ENCODE peak calls at places on chromosomes 5 and 9, in seven cellular contexts. One of them, this sample, is unnamed.

GRCh38 chr5:96125335-96125891 is 163.8 kb upstream of the ELL2 start:
- DNase-seq in progenitor cell of endocrine pancreas: no peak
- DNase-seq in body of pancreas: no peak
- DNase-seq in HT-29: no peak
- DNase-seq in neuronal stem cell: no peak
- DNase-seq in fibroblast of the aortic adventitia: peak; percentile 70
- DNase-seq in GM12865: no peak
- DNase-seq in this sample: no peak

GRCh38 chr5:9782806-9783560 is 152.8 kb upstream of the TAS2R1 start:
- DNase-seq in progenitor cell of endocrine pancreas: no peak
- DNase-seq in HT-29: no peak
- DNase-seq in fibroblast of the aortic adventitia: peak; percentile 67
- DNase-seq in GM12865: no peak
- DNase-seq in body of pancreas: no peak
- DNase-seq in neuronal stem cell: no peak
- DNase-seq in this sample: no peak

GRCh38 chr9:88994820-88995180 is 3.5 kb downstream of the S1PR3 start:
- DNase-seq in HT-29: no peak
- DNase-seq in body of pancreas: no peak
- DNase-seq in progenitor cell of endocrine pancreas: no peak
- DNase-seq in neuronal stem cell: no peak
- DNase-seq in GM12865: no peak
- DNase-seq in fibroblast of the aortic adventitia: peak; percentile 77
- DNase-seq in this sample: no peak

GRCh38 chr9:133640580-133641395 is 4.6 kb downstream of the DBH start:
- DNase-seq in GM12865: no peak
- DNase-seq in neuronal stem cell: no peak
- DNase-seq in HT-29: no peak
- DNase-seq in progenitor cell of endocrine pancreas: no peak
- DNase-seq in fibroblast of the aortic adventitia: no peak
- DNase-seq in body of pancreas: no peak
- DNase-seq in this sample: no peak

GRCh38 chr9:35616681-35617459 is 1.3 kb downstream of the CD72 start:
- DNase-seq in fibroblast of the aortic adventitia: peak; percentile 47
- DNase-seq in progenitor cell of endocrine pancreas: no peak
- DNase-seq in HT-29: no peak
- DNase-seq in GM12865: peak; percentile 81
- DNase-seq in body of pancreas: peak; percentile 72
- DNase-seq in neuronal stem cell: no peak
- DNase-seq in this sample: peak; percentile 46

GRCh38 chr5:3833566-3833965 is 237.9 kb downstream of the IRX1 start:
- DNase-seq in HT-29: no peak
- DNase-seq in body of pancreas: no peak
- DNase-seq in neuronal stem cell: no peak
- DNase-seq in progenitor cell of endocrine pancreas: no peak
- DNase-seq in fibroblast of the aortic adventitia: no peak
- DNase-seq in GM12865: no peak
- DNase-seq in this sample: no peak

GRCh38 chr5:74169704-74170103 is 470.8 kb downstream of the ENC1 start:
- DNase-seq in fibroblast of the aortic adventitia: peak; percentile 68
- DNase-seq in body of pancreas: no peak
- DNase-seq in progenitor cell of endocrine pancreas: no peak
- DNase-seq in HT-29: no peak
- DNase-seq in GM12865: no peak
- DNase-seq in neuronal stem cell: no peak
- DNase-seq in this sample: no peak

GRCh38 chr5:111697881-111698757 is 58.9 kb downstream of the NREP start:
- DNase-seq in progenitor cell of endocrine pancreas: no peak
- DNase-seq in GM12865: peak; percentile 24
- DNase-seq in body of pancreas: no peak
- DNase-seq in neuronal stem cell: no peak
- DNase-seq in fibroblast of the aortic adventitia: peak; percentile 63
- DNase-seq in HT-29: no peak
- DNase-seq in this sample: no peak

GRCh38 chr9:72977670-72978069 is 24.8 kb upstream of the ALDH1A1 start:
- DNase-seq in progenitor cell of endocrine pancreas: no peak
- DNase-seq in GM12865: no peak
- DNase-seq in body of pancreas: no peak
- DNase-seq in HT-29: peak; percentile 36
- DNase-seq in neuronal stem cell: no peak
- DNase-seq in fibroblast of the aortic adventitia: no peak
- DNase-seq in this sample: no peak

GRCh38 chr5:54254482-54255198 is 55.7 kb downstream of the ARL15 start:
- DNase-seq in GM12865: no peak
- DNase-seq in progenitor cell of endocrine pancreas: no peak
- DNase-seq in body of pancreas: peak; percentile 7
- DNase-seq in neuronal stem cell: no peak
- DNase-seq in fibroblast of the aortic adventitia: peak; percentile 60
- DNase-seq in HT-29: peak; percentile 20
- DNase-seq in this sample: no peak

GRCh38 chr5:142246263-142246662 is 78.6 kb downstream of the SPRY4 start:
- DNase-seq in neuronal stem cell: no peak
- DNase-seq in body of pancreas: peak; percentile 27
- DNase-seq in HT-29: peak; percentile 33
- DNase-seq in GM12865: no peak
- DNase-seq in fibroblast of the aortic adventitia: peak; percentile 95
- DNase-seq in progenitor cell of endocrine pancreas: no peak
- DNase-seq in this sample: no peak

GRCh38 chr5:89556215-89557009 is 673.4 kb upstream of the MEF2C start:
- DNase-seq in HT-29: peak; percentile 64
- DNase-seq in body of pancreas: no peak
- DNase-seq in neuronal stem cell: no peak
- DNase-seq in fibroblast of the aortic adventitia: peak; percentile 79
- DNase-seq in GM12865: no peak
- DNase-seq in progenitor cell of endocrine pancreas: no peak
- DNase-seq in this sample: peak; percentile 35

GRCh38 chr9:95626885-95627558 is 110.3 kb upstream of the PTCH1 start:
- DNase-seq in HT-29: no peak
- DNase-seq in body of pancreas: peak; percentile 46
- DNase-seq in neuronal stem cell: no peak
- DNase-seq in GM12865: peak; percentile 14
- DNase-seq in progenitor cell of endocrine pancreas: no peak
- DNase-seq in fibroblast of the aortic adventitia: no peak
- DNase-seq in this sample: no peak

GRCh38 chr9:100213730-100214477 is 114.9 kb downstream of the INVS start:
- DNase-seq in body of pancreas: no peak
- DNase-seq in neuronal stem cell: no peak
- DNase-seq in HT-29: no peak
- DNase-seq in progenitor cell of endocrine pancreas: no peak
- DNase-seq in fibroblast of the aortic adventitia: peak; percentile 46
- DNase-seq in GM12865: no peak
- DNase-seq in this sample: peak; percentile 51

GRCh38 chr9:94783121-94783664 is 56.7 kb downstream of the AOPEP start:
- DNase-seq in fibroblast of the aortic adventitia: peak; percentile 92
- DNase-seq in neuronal stem cell: peak; percentile 58
- DNase-seq in progenitor cell of endocrine pancreas: peak; percentile 41
- DNase-seq in GM12865: peak; percentile 64
- DNase-seq in body of pancreas: peak; percentile 90
- DNase-seq in HT-29: peak; percentile 94
- DNase-seq in this sample: peak; percentile 92

GRCh38 chr5:141865406-141865805 is 12.8 kb downstream of the PCDH1 start:
- DNase-seq in fibroblast of the aortic adventitia: no peak
- DNase-seq in body of pancreas: no peak
- DNase-seq in neuronal stem cell: no peak
- DNase-seq in GM12865: no peak
- DNase-seq in HT-29: no peak
- DNase-seq in progenitor cell of endocrine pancreas: no peak
- DNase-seq in this sample: no peak

GRCh38 chr9:90034071-90034470 is 429.3 kb downstream of the GADD45G start:
- DNase-seq in body of pancreas: no peak
- DNase-seq in progenitor cell of endocrine pancreas: no peak
- DNase-seq in GM12865: no peak
- DNase-seq in fibroblast of the aortic adventitia: no peak
- DNase-seq in neuronal stem cell: no peak
- DNase-seq in HT-29: no peak
- DNase-seq in this sample: no peak

GRCh38 chr9:136100700-136101614 is 5.9 kb upstream of the NACC2 start:
- DNase-seq in progenitor cell of endocrine pancreas: no peak
- DNase-seq in body of pancreas: no peak
- DNase-seq in HT-29: no peak
- DNase-seq in GM12865: peak; percentile 37
- DNase-seq in neuronal stem cell: no peak
- DNase-seq in fibroblast of the aortic adventitia: no peak
- DNase-seq in this sample: no peak

GRCh38 chr5:117262607-117263131 is 688.0 kb upstream of the SEMA6A start:
- DNase-seq in GM12865: no peak
- DNase-seq in neuronal stem cell: no peak
- DNase-seq in fibroblast of the aortic adventitia: no peak
- DNase-seq in progenitor cell of endocrine pancreas: no peak
- DNase-seq in body of pancreas: no peak
- DNase-seq in HT-29: no peak
- DNase-seq in this sample: no peak

GRCh38 chr5:140115186-140115500 is 1.2 kb downstream of the PURA start:
- DNase-seq in neuronal stem cell: no peak
- DNase-seq in HT-29: no peak
- DNase-seq in GM12865: no peak
- DNase-seq in progenitor cell of endocrine pancreas: no peak
- DNase-seq in body of pancreas: no peak
- DNase-seq in fibroblast of the aortic adventitia: no peak
- DNase-seq in this sample: no peak

GRCh38 chr9:114427644-114428043 is 39.9 kb upstream of the AKNA start:
- DNase-seq in GM12865: no peak
- DNase-seq in HT-29: no peak
- DNase-seq in neuronal stem cell: no peak
- DNase-seq in body of pancreas: no peak
- DNase-seq in fibroblast of the aortic adventitia: no peak
- DNase-seq in progenitor cell of endocrine pancreas: no peak
- DNase-seq in this sample: no peak

GRCh38 chr9:119986205-119986604 is 593.8 kb downstream of the CDK5RAP2 start:
- DNase-seq in GM12865: no peak
- DNase-seq in progenitor cell of endocrine pancreas: no peak
- DNase-seq in HT-29: peak; percentile 10
- DNase-seq in neuronal stem cell: no peak
- DNase-seq in body of pancreas: no peak
- DNase-seq in fibroblast of the aortic adventitia: no peak
- DNase-seq in this sample: no peak

GRCh38 chr9:93682155-93682968 is 106.0 kb downstream of the PHF2 start:
- DNase-seq in progenitor cell of endocrine pancreas: peak; percentile 61
- DNase-seq in body of pancreas: peak; percentile 57
- DNase-seq in fibroblast of the aortic adventitia: peak; percentile 57
- DNase-seq in HT-29: peak; percentile 66
- DNase-seq in neuronal stem cell: peak; percentile 58
- DNase-seq in GM12865: peak; percentile 53
- DNase-seq in this sample: peak; percentile 90

GRCh38 chr5:149294872-149295829 is 23.5 kb downstream of the AFAP1L1 start:
- DNase-seq in HT-29: no peak
- DNase-seq in fibroblast of the aortic adventitia: no peak
- DNase-seq in body of pancreas: no peak
- DNase-seq in GM12865: no peak
- DNase-seq in progenitor cell of endocrine pancreas: no peak
- DNase-seq in neuronal stem cell: no peak
- DNase-seq in this sample: no peak